ENCODE peak calls at places on chromosomes 12 and 14, in ten cellular contexts. One of them, this sample, is unnamed.

GRCh38 chr14:97185186-97185585 is 388.0 kb downstream of the VRK1 start:
- DNase-seq in stomach: no peak
- DNase-seq in suprapubic skin: no peak
- DNase-seq in tibial artery: no peak
- DNase-seq in heart right ventricle: no peak
- DNase-seq in A549: peak; percentile 25
- DNase-seq in left ventricle myocardium inferior: no peak
- DNase-seq in H9: no peak
- DNase-seq in CD8-positive, alpha-beta T cell: peak; percentile 23
- DNase-seq in PC-9: no peak
- DNase-seq in this sample: peak; percentile 38

GRCh38 chr12:104218935-104219334 is 3.4 kb downstream of the TXNRD1 start:
- DNase-seq in stomach: no peak
- DNase-seq in suprapubic skin: no peak
- DNase-seq in tibial artery: no peak
- DNase-seq in heart right ventricle: no peak
- DNase-seq in A549: no peak
- DNase-seq in left ventricle myocardium inferior: no peak
- DNase-seq in H9: no peak
- DNase-seq in CD8-positive, alpha-beta T cell: no peak
- DNase-seq in PC-9: peak; percentile 26
- DNase-seq in this sample: no peak

GRCh38 chr14:95256011-95256775 is 63.5 kb downstream of the CLMN start:
- DNase-seq in stomach: no peak
- DNase-seq in suprapubic skin: no peak
- DNase-seq in tibial artery: no peak
- DNase-seq in heart right ventricle: no peak
- DNase-seq in A549: no peak
- DNase-seq in left ventricle myocardium inferior: no peak
- DNase-seq in H9: no peak
- DNase-seq in CD8-positive, alpha-beta T cell: no peak
- DNase-seq in PC-9: no peak
- DNase-seq in this sample: no peak

GRCh38 chr14:104388631-104389325 is 190.8 kb upstream of the C14orf180 start:
- DNase-seq in stomach: peak; percentile 23
- DNase-seq in suprapubic skin: peak; percentile 46
- DNase-seq in tibial artery: peak; percentile 14
- DNase-seq in heart right ventricle: no peak
- DNase-seq in A549: no peak
- DNase-seq in left ventricle myocardium inferior: no peak
- DNase-seq in H9: peak; percentile 14
- DNase-seq in CD8-positive, alpha-beta T cell: peak; percentile 10
- DNase-seq in PC-9: no peak
- DNase-seq in this sample: no peak

GRCh38 chr12:44381341-44381740 is 494.8 kb downstream of the NELL2 start:
- DNase-seq in stomach: no peak
- DNase-seq in suprapubic skin: no peak
- DNase-seq in tibial artery: no peak
- DNase-seq in heart right ventricle: no peak
- DNase-seq in A549: no peak
- DNase-seq in left ventricle myocardium inferior: no peak
- DNase-seq in H9: no peak
- DNase-seq in CD8-positive, alpha-beta T cell: no peak
- DNase-seq in PC-9: no peak
- DNase-seq in this sample: no peak

GRCh38 chr14:33689680-33690079 is 261.2 kb downstream of the EGLN3 start:
- DNase-seq in stomach: no peak
- DNase-seq in suprapubic skin: no peak
- DNase-seq in tibial artery: no peak
- DNase-seq in heart right ventricle: no peak
- DNase-seq in A549: no peak
- DNase-seq in left ventricle myocardium inferior: no peak
- DNase-seq in H9: no peak
- DNase-seq in CD8-positive, alpha-beta T cell: no peak
- DNase-seq in PC-9: no peak
- DNase-seq in this sample: no peak

GRCh38 chr14:38583471-38583870 is 327.6 kb upstream of the CLEC14A start:
- DNase-seq in stomach: no peak
- DNase-seq in suprapubic skin: no peak
- DNase-seq in tibial artery: no peak
- DNase-seq in heart right ventricle: no peak
- DNase-seq in A549: no peak
- DNase-seq in left ventricle myocardium inferior: no peak
- DNase-seq in H9: no peak
- DNase-seq in CD8-positive, alpha-beta T cell: no peak
- DNase-seq in PC-9: no peak
- DNase-seq in this sample: no peak

GRCh38 chr14:67982711-67983608 is 163.4 kb downstream of the RAD51B start:
- DNase-seq in stomach: no peak
- DNase-seq in suprapubic skin: no peak
- DNase-seq in tibial artery: no peak
- DNase-seq in heart right ventricle: no peak
- DNase-seq in A549: no peak
- DNase-seq in left ventricle myocardium inferior: no peak
- DNase-seq in H9: no peak
- DNase-seq in CD8-positive, alpha-beta T cell: no peak
- DNase-seq in PC-9: no peak
- DNase-seq in this sample: no peak

GRCh38 chr14:32978691-32979255 is 40.1 kb downstream of the NPAS3 start:
- DNase-seq in stomach: no peak
- DNase-seq in suprapubic skin: no peak
- DNase-seq in tibial artery: no peak
- DNase-seq in heart right ventricle: no peak
- DNase-seq in A549: no peak
- DNase-seq in left ventricle myocardium inferior: no peak
- DNase-seq in H9: no peak
- DNase-seq in CD8-positive, alpha-beta T cell: no peak
- DNase-seq in PC-9: no peak
- DNase-seq in this sample: no peak

GRCh38 chr12:111842556-111843396 is 748 bp downstream of the MAPKAPK5 start:
- DNase-seq in stomach: no peak
- DNase-seq in suprapubic skin: peak; percentile 58
- DNase-seq in tibial artery: no peak
- DNase-seq in heart right ventricle: no peak
- DNase-seq in A549: peak; percentile 20
- DNase-seq in left ventricle myocardium inferior: no peak
- DNase-seq in H9: no peak
- DNase-seq in CD8-positive, alpha-beta T cell: no peak
- DNase-seq in PC-9: no peak
- DNase-seq in this sample: peak; percentile 55

GRCh38 chr12:28631831-28632230 is 441.6 kb downstream of the CCDC91 start:
- DNase-seq in stomach: no peak
- DNase-seq in suprapubic skin: no peak
- DNase-seq in tibial artery: no peak
- DNase-seq in heart right ventricle: no peak
- DNase-seq in A549: no peak
- DNase-seq in left ventricle myocardium inferior: no peak
- DNase-seq in H9: no peak
- DNase-seq in CD8-positive, alpha-beta T cell: no peak
- DNase-seq in PC-9: no peak
- DNase-seq in this sample: no peak

GRCh38 chr12:116609236-116609635 is 50.1 kb downstream of the MAP1LC3B2 start:
- DNase-seq in stomach: no peak
- DNase-seq in suprapubic skin: no peak
- DNase-seq in tibial artery: no peak
- DNase-seq in heart right ventricle: no peak
- DNase-seq in A549: no peak
- DNase-seq in left ventricle myocardium inferior: no peak
- DNase-seq in H9: no peak
- DNase-seq in CD8-positive, alpha-beta T cell: no peak
- DNase-seq in PC-9: no peak
- DNase-seq in this sample: no peak

GRCh38 chr12:26358651-26359050 is 163.3 kb downstream of the SSPN start:
- DNase-seq in stomach: no peak
- DNase-seq in suprapubic skin: no peak
- DNase-seq in tibial artery: no peak
- DNase-seq in heart right ventricle: no peak
- DNase-seq in A549: no peak
- DNase-seq in left ventricle myocardium inferior: no peak
- DNase-seq in H9: no peak
- DNase-seq in CD8-positive, alpha-beta T cell: no peak
- DNase-seq in PC-9: no peak
- DNase-seq in this sample: no peak

DNA sequence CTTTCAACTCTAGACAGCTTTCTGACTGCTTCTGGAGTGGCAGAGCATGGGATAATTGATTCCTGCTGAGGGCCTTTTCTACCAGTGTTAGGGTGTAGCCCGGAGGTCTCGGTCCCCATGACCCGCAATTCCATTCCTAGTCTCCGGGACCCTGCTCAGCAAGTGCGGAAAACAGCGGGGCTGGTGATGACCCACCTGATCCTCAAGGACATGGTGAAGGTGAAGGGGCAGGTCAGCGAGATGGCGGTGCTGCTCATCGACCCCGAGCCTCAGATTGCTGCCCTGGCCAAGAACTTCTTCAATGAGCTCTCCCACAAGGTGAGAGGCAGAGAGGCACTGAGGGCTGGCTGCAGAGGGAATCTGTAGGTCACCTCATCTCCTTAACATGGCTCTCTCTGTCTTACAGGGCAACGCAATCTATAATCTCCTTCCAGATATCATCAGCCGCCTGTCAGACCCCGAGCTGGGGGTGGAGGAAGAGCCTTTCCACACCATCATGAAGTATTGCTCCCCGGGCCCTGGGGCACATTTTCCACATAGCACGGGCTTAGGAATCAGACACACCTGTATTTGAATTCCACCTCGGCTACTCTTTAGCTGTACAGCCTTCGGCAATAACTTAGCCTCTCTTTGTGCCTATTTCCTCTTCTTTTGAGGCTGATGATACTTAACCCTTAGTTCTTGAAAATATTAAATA is 5.6 kb upstream of the GAPDH start:
- DNase-seq in stomach: no peak
- DNase-seq in suprapubic skin: no peak
- DNase-seq in tibial artery: no peak
- DNase-seq in heart right ventricle: no peak
- DNase-seq in A549: no peak
- DNase-seq in left ventricle myocardium inferior: no peak
- DNase-seq in H9: no peak
- DNase-seq in CD8-positive, alpha-beta T cell: no peak
- DNase-seq in PC-9: peak; percentile 90
- DNase-seq in this sample: no peak
- H3K9me3 ChIP-seq in stomach: no peaks in the 10 kb centered on the region
- H3K9me3 ChIP-seq in suprapubic skin: no peaks in the 10 kb centered on the region
- H3K9me3 ChIP-seq in tibial artery: no peaks in the 10 kb centered on the region
- H3K9me3 ChIP-seq in heart right ventricle: no peaks in the 10 kb centered on the region
- H3K9me3 ChIP-seq in A549: no peaks in the 10 kb centered on the region
- H3K9me3 ChIP-seq in left ventricle myocardium inferior: no peaks in the 10 kb centered on the region
- H3K9me3 ChIP-seq in H9: no peaks in the 10 kb centered on the region
- H3K9me3 ChIP-seq in CD8-positive, alpha-beta T cell: no peaks in the 10 kb centered on the region
- H3K9me3 ChIP-seq in PC-9: no peaks in the 10 kb centered on the region
- H3K9me3 ChIP-seq in this sample: no peaks in the 10 kb centered on the region

GRCh38 chr12:5556033-5556614 is 124.2 kb downstream of the NTF3 start:
- DNase-seq in stomach: no peak
- DNase-seq in suprapubic skin: no peak
- DNase-seq in tibial artery: no peak
- DNase-seq in heart right ventricle: no peak
- DNase-seq in A549: peak; percentile 10
- DNase-seq in left ventricle myocardium inferior: no peak
- DNase-seq in H9: peak; percentile 72
- DNase-seq in CD8-positive, alpha-beta T cell: no peak
- DNase-seq in PC-9: peak; percentile 8
- DNase-seq in this sample: no peak
- TF ChIP-seq CTCF in stomach: no peak
- TF ChIP-seq CTCF in suprapubic skin: no peak
- TF ChIP-seq CTCF in tibial artery: peak; percentile 9
- TF ChIP-seq CTCF in heart right ventricle: no peak
- TF ChIP-seq CTCF in A549: peak; percentile 26
- TF ChIP-seq CTCF in left ventricle myocardium inferior: peak; percentile 37
- TF ChIP-seq CTCF in H9: peak; percentile 78
- TF ChIP-seq CTCF in CD8-positive, alpha-beta T cell: peak; percentile 15
- TF ChIP-seq CTCF in PC-9: peak; percentile 63
- TF ChIP-seq CTCF in this sample: peak; percentile 16

DNA sequence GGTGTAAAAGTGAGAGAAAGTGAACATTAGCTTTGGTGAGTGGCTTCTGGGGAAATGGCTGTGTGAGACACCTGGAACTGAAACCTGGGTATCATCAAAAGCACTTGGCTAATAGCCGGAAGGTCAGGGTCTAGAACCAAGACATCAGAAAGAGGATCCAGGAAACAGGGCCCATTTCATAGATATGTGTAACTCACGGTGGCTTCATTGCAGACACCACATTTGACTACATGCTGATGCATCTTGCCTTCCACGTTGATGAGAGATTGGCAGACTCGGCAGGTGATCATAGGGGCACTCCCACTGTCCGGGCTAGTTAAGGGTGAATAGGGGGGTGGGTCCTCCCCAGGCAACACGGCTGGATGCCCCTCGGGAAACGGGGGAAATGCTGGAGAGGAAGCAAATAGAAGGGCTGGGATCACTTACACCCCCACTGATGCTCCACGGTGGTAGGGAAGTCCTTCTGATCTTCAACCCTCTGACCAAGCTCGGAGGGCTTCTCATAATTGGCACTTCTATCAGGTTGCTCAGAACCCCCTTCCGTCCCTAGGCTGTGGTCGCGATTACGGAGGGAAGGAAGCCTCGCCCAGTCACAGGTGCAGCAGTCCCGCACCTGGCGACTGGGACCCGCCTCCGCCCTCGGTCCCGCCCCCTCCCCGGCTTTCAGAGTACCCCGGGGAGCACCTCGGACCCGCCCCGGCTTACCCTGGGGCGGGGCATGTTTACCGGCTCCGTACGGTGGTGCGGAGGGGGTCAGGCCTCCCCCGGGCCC is 590 bp downstream of the PIP4P1 start:
- DNase-seq in stomach: peak; percentile 68
- DNase-seq in suprapubic skin: peak; percentile 83
- DNase-seq in tibial artery: no peak
- DNase-seq in heart right ventricle: peak; percentile 16
- DNase-seq in A549: no peak
- DNase-seq in left ventricle myocardium inferior: no peak
- DNase-seq in H9: peak; percentile 63
- DNase-seq in CD8-positive, alpha-beta T cell: peak; percentile 62
- DNase-seq in PC-9: peak; percentile 39
- DNase-seq in this sample: peak; percentile 81
- H3K4me1 ChIP-seq in stomach: peaks cover 52% of the 10 kb centered on the region
- H3K4me1 ChIP-seq in suprapubic skin: peaks cover 31% of the 10 kb centered on the region
- H3K4me1 ChIP-seq in tibial artery: peaks cover 17% of the 10 kb centered on the region
- H3K4me1 ChIP-seq in heart right ventricle: peaks cover 9% of the 10 kb centered on the region
- H3K4me1 ChIP-seq in A549: peaks cover 34% of the 10 kb centered on the region
- H3K4me1 ChIP-seq in left ventricle myocardium inferior: peaks cover 51% of the 10 kb centered on the region
- H3K4me1 ChIP-seq in H9: no peaks in the 10 kb centered on the region
- H3K4me1 ChIP-seq in CD8-positive, alpha-beta T cell: peaks cover 34% of the 10 kb centered on the region
- H3K4me1 ChIP-seq in PC-9: peaks cover 18% of the 10 kb centered on the region
- H3K4me1 ChIP-seq in this sample: peaks cover 24% of the 10 kb centered on the region

GRCh38 chr12:131101703-131102492 is 148.2 kb downstream of the ADGRD1 start:
- DNase-seq in stomach: no peak
- DNase-seq in suprapubic skin: no peak
- DNase-seq in tibial artery: peak; percentile 6
- DNase-seq in heart right ventricle: no peak
- DNase-seq in A549: no peak
- DNase-seq in left ventricle myocardium inferior: no peak
- DNase-seq in H9: peak; percentile 21
- DNase-seq in CD8-positive, alpha-beta T cell: no peak
- DNase-seq in PC-9: no peak
- DNase-seq in this sample: no peak
- H3K9me3 ChIP-seq in stomach: no peaks in the 10 kb centered on the region
- H3K9me3 ChIP-seq in suprapubic skin: no peaks in the 10 kb centered on the region
- H3K9me3 ChIP-seq in tibial artery: no peaks in the 10 kb centered on the region
- H3K9me3 ChIP-seq in heart right ventricle: no peaks in the 10 kb centered on the region
- H3K9me3 ChIP-seq in A549: no peaks in the 10 kb centered on the region
- H3K9me3 ChIP-seq in left ventricle myocardium inferior: no peaks in the 10 kb centered on the region
- H3K9me3 ChIP-seq in H9: no peaks in the 10 kb centered on the region
- H3K9me3 ChIP-seq in CD8-positive, alpha-beta T cell: no peaks in the 10 kb centered on the region
- H3K9me3 ChIP-seq in PC-9: no peaks in the 10 kb centered on the region
- H3K9me3 ChIP-seq in this sample: no peaks in the 10 kb centered on the region

This sample was measured in hepatocyte.